ENCODE peak calls at places on chromosome 19, in six cellular contexts. X is endothelial cell; Y is activated T-helper 9 cell treated with anti-CD3 and anti-CD28 coated beads, Interleukin-2, amount 50 U/mL, for 16 hours; B is islet precursor cell; H is fibroblast of the aortic adventitia; N is epithelial cell of prostate. V is an unnamed sample.

GRCh38 chr19:13986348-13986904 is 19.7 kb downstream of the RFX1 start:
- DNase-seq in X (peak; percentile 82), Y (peak; percentile 96), B (peak; percentile 93), H (peak; percentile 31), N (no peak), V (peak; percentile 91)

GRCh38 chr19:27654266-27654990 is 1558.5 kb downstream of the UQCRFS1 start:
- DNase-seq in X (no peak), Y (no peak), B (peak; percentile 22), H (no peak), N (no peak), V (peak; percentile 63)

GRCh38 chr19:46614114-46614701 is 10.7 kb downstream of the PTGIR start:
- DNase-seq in X (peak; percentile 87), Y (peak; percentile 70), B (peak; percentile 88), H (peak; percentile 85), N (no peak), V (peak; percentile 94)

GRCh38 chr19:55452381-55453325 is 8.8 kb downstream of the ISOC2 start:
- DNase-seq in X (peak; percentile 54), Y (no peak), B (peak; percentile 94), H (peak; percentile 42), N (no peak), V (peak; percentile 89)

GRCh38 chr19:6464070-6464873 is at the start of gene CRB3:
- DNase-seq in X (no peak), Y (peak; percentile 27), B (peak; percentile 90), H (no peak), N (peak; percentile 41), V (no peak)

GRCh38 chr19:8069116-8069973 is 16.8 kb downstream of the CCL25 start:
- DNase-seq in X (no peak), Y (no peak), B (no peak), H (no peak), N (no peak), V (no peak)

GRCh38 chr19:58229255-58229639 is 533 bp downstream of the ZNF544 start:
- DNase-seq in X (peak; percentile 26), Y (no peak), B (peak; percentile 60), H (peak; percentile 7), N (no peak), V (no peak)

GRCh38 chr19:35304036-35304435 is 12.1 kb downstream of the MAG start:
- DNase-seq in X (no peak), Y (no peak), B (no peak), H (no peak), N (no peak), V (no peak)

GRCh38 chr19:6677924-6678689 is 8.1 kb upstream of the TNFSF14 start:
- DNase-seq in X (no peak), Y (peak; percentile 56), B (peak; percentile 71), H (no peak), N (no peak), V (no peak)

GRCh38 chr19:27822336-27822735 is 1390.6 kb downstream of the UQCRFS1 start:
- DNase-seq in X (no peak), Y (no peak), B (no peak), H (peak; percentile 1), N (no peak), V (no peak)

GRCh38 chr19:17755977-17756670 is 4.8 kb downstream of the FCHO1 start:
- DNase-seq in X (peak; percentile 59), Y (no peak), B (peak; percentile 78), H (peak; percentile 37), N (no peak), V (no peak)

GRCh38 chr19:37867831-37868230 is 38.6 kb downstream of the WDR87 start:
- DNase-seq in X (no peak), Y (no peak), B (no peak), H (peak; percentile 5), N (peak; percentile 79), V (no peak)

GRCh38 chr19:3176715-3177501 is 1.7 kb upstream of the S1PR4 start:
- DNase-seq in X (no peak), Y (peak; percentile 59), B (peak; percentile 88), H (peak; percentile 54), N (peak; percentile 88), V (no peak)

GRCh38 chr19:50189326-50189725 is 14.1 kb upstream of the MYH14 start:
- DNase-seq in X (no peak), Y (no peak), B (no peak), H (no peak), N (no peak), V (no peak)

GRCh38 chr19:14053500-14053899 is 8.4 kb downstream of the PALM3 start:
- DNase-seq in X (no peak), Y (no peak), B (no peak), H (no peak), N (no peak), V (no peak)

GRCh38 chr19:6056801-6057650 is 53.3 kb downstream of the RFX2 start:
- DNase-seq in X (peak; percentile 30), Y (no peak), B (peak; percentile 81), H (peak; percentile 97), N (peak; percentile 93), V (peak; percentile 84)

GRCh38 chr19:46660008-46660517 is 919 bp downstream of the DACT3 start:
- DNase-seq in X (no peak), Y (no peak), B (peak; percentile 75), H (peak; percentile 25), N (no peak), V (no peak)

GRCh38 chr19:16589917-16590316 is 17.7 kb upstream of the SLC35E1 start:
- DNase-seq in X (no peak), Y (no peak), B (no peak), H (no peak), N (no peak), V (no peak)

GRCh38 chr19:2229103-2230028 is 6.8 kb downstream of the PLEKHJ1 start:
- DNase-seq in X (no peak), Y (no peak), B (no peak), H (no peak), N (no peak), V (no peak)

GRCh38 chr19:37930416-37930815 is 23.4 kb downstream of the SIPA1L3 start:
- DNase-seq in X (no peak), Y (no peak), B (no peak), H (peak; percentile 38), N (no peak), V (no peak)

GRCh38 chr19:4090351-4091220 is 23.9 kb upstream of the ZBTB7A start:
- DNase-seq in X (no peak), Y (no peak), B (no peak), H (no peak), N (no peak), V (peak; percentile 80)

GRCh38 chr19:6737873-6738725 is 719 bp upstream of the GPR108 start:
- DNase-seq in X (peak; percentile 63), Y (peak; percentile 59), B (no peak), H (peak; percentile 81), N (no peak), V (no peak)

V was measured in osteocyte.